ENCODE peak calls at places on chromosomes 16 and 17, in six cellular contexts. C is H1, X is GM12878, W is K562, L is HCT116, P is HepG2. B is an unnamed sample.

GRCh38 chr17:74156878-74157277 is 46.6 kb upstream of the RPL38 start:
- DNase-seq in C (no peak), X (no peak), W (no peak), L (no peak), P (no peak), B (no peak)

GRCh38 chr17:48432820-48433775 is 3.1 kb upstream of the SKAP1 start:
- DNase-seq in C (no peak), X (no peak), W (peak), L (no peak), P (no peak), B (no peak)

GRCh38 chr17:2214887-2215615 is 88.5 kb downstream of the SMG6 start:
- DNase-seq in C (no peak), X (no peak), W (no peak), L (no peak), P (no peak), B (no peak)

GRCh38 chr16:57795431-57795878 is 6.8 kb downstream of the KIFC3 start:
- DNase-seq in C (no peak), X (no peak), W (peak), L (peak), P (peak), B (peak)

GRCh38 chr17:5557485-5557884 is 26.8 kb downstream of the NLRP1 start:
- DNase-seq in C (no peak), X (no peak), W (no peak), L (no peak), P (no peak), B (no peak)

GRCh38 chr17:1649844-1650409 is at the start of gene RILP:
- DNase-seq in C (no peak), X (no peak), W (peak), L (peak), P (peak), B (no peak)

GRCh38 chr17:63622571-63623390 is 564 bp downstream of the MAP3K3 start:
- DNase-seq in C (no peak), X (no peak), W (peak), L (no peak), P (peak), B (no peak)

GRCh38 chr16:788399-789126 is at the start of gene CHTF18:
- DNase-seq in C (peak), X (peak), W (peak), L (peak), P (peak), B (peak)

GRCh38 chr17:77641718-77642117 is 316.8 kb upstream of the TNRC6C start:
- DNase-seq in C (no peak), X (no peak), W (no peak), L (no peak), P (no peak), B (no peak)

GRCh38 chr17:66548158-66548557 is 245.7 kb downstream of the PRKCA start:
- DNase-seq in C (no peak), X (no peak), W (no peak), L (no peak), P (peak), B (no peak)

DNA sequence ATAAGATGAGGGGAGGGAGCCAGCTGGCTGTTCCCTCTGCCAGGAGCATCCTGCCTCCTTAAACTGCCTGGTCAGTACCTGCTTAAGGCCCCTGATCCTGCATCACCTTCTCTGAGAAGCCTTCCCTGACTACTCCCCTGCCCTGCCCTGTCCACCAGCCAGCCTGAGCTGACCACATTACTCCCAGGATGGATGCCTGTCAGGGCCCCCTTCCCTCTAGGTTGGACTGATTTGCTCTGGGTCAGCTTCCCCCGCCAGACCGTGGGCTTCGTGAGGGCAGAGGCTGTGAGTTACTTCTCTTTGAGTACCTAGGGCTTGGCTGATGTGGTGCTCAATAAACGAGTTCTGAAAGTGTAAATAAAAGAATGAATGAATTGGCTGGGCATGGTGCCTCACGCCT is 63.3 kb downstream of the WSB1 start:
- DNase-seq in C (no peak), X (no peak), W (no peak), L (no peak), P (no peak), B (no peak)
- TF ChIP-seq YY1 in C (no peak), X (no peak), W (no peak), L (no peak), P (no peak), B (no peak)

GRCh38 chr17:43756176-43756575 is 2.4 kb downstream of the SOST start:
- DNase-seq in C (no peak), X (no peak), W (no peak), L (no peak), P (no peak), B (no peak)

GRCh38 chr17:43757171-43757660 is 1.4 kb downstream of the SOST start:
- DNase-seq in C (no peak), X (no peak), W (no peak), L (no peak), P (no peak), B (no peak)

GRCh38 chr17:43753488-43754129 is 5.0 kb downstream of the SOST start:
- DNase-seq in C (no peak), X (peak), W (peak), L (no peak), P (no peak), B (no peak)

GRCh38 chr17:43755389-43755875 is 3.2 kb downstream of the SOST start:
- DNase-seq in C (peak), X (no peak), W (no peak), L (no peak), P (no peak), B (no peak)

GRCh38 chr17:43754947-43755346 is 3.6 kb downstream of the SOST start:
- DNase-seq in C (no peak), X (no peak), W (no peak), L (no peak), P (no peak), B (no peak)
- H3K4me3 ChIP-seq in C (peak), X (no peak), W (no peak), L (no peak), P (no peak), B (no peak)

GRCh38 chr16:88566158-88566557 is 4.0 kb upstream of the ZC3H18 start:
- DNase-seq in C (no peak), X (no peak), W (no peak), L (peak), P (no peak), B (no peak)

GRCh38 chr16:88569985-88570690 is at the start of gene ZC3H18:
- DNase-seq in C (peak), X (peak), W (peak), L (peak), P (peak), B (peak)

GRCh38 chr16:88569614-88569984 is 604 bp upstream of the ZC3H18 start:
- DNase-seq in C (no peak), X (no peak), W (peak), L (no peak), P (peak), B (no peak)

GRCh38 chr16:88568710-88569613 is 1.2 kb upstream of the ZC3H18 start:
- DNase-seq in C (no peak), X (no peak), W (no peak), L (no peak), P (no peak), B (no peak)

DNA sequence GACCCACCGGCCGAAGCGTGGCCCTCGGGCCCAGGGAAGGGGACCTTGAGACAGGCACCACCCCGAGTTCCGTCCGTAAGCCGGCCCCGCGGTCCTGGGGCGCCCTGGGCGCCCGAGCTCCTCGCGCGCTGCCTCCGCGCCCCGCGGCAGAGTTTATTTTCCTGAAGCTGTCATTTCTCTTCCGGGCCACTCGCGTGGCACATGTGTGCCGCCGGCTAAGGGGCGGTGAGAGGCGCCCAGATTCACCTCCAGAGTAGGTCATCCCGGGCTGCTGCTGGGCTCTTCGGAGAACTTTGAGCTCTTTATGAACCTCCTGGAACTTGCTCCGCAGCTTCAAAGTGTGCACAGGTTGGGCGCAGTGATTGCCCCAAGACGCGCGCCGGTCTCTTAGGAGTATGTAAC is 489 bp downstream of the ZC3H18 start:
- DNase-seq in C (no peak), X (no peak), W (peak), L (no peak), P (no peak), B (no peak)
- TF ChIP-seq YY1 in C (no peak), X (no peak), W (no peak), L (no peak), P (no peak), B (no peak)

GRCh38 chr16:79073560-79073959 is 527.0 kb downstream of the MAF start:
- DNase-seq in C (no peak), X (no peak), W (no peak), L (no peak), P (no peak), B (no peak)
- H3K4me3 ChIP-seq in C (no peak), X (no peak), W (no peak), L (no peak), P (no peak), B (no peak)

GRCh38 chr16:3776316-3776715 is 59.0 kb upstream of the TRAP1 start:
- DNase-seq in C (no peak), X (no peak), W (no peak), L (no peak), P (no peak), B (no peak)

GRCh38 chr16:3771513-3771912 is 54.2 kb upstream of the TRAP1 start:
- DNase-seq in C (no peak), X (no peak), W (no peak), L (no peak), P (no peak), B (no peak)

GRCh38 chr16:3774819-3775218 is 57.5 kb upstream of the TRAP1 start:
- DNase-seq in C (no peak), X (no peak), W (no peak), L (no peak), P (no peak), B (no peak)

GRCh38 chr16:3773663-3774062 is 56.3 kb upstream of the TRAP1 start:
- DNase-seq in C (no peak), X (no peak), W (no peak), L (no peak), P (no peak), B (no peak)

GRCh38 chr16:3774156-3774767 is 56.9 kb upstream of the TRAP1 start:
- DNase-seq in C (no peak), X (no peak), W (no peak), L (no peak), P (no peak), B (no peak)
- TF ChIP-seq YY1 in C (no peak), X (no peak), W (no peak), L (no peak), P (no peak), B (no peak)

GRCh38 chr17:8118769-8119574 is 658 bp upstream of the ALOXE3 start:
- DNase-seq in C (no peak), X (peak), W (peak), L (peak), P (peak), B (no peak)

GRCh38 chr17:8120520-8121443 is 2.5 kb upstream of the ALOXE3 start:
- DNase-seq in C (peak), X (peak), W (peak), L (peak), P (no peak), B (no peak)

GRCh38 chr17:8121531-8122390 is 2.1 kb downstream of the HES7 start:
- DNase-seq in C (no peak), X (no peak), W (peak), L (peak), P (no peak), B (no peak)

GRCh38 chr17:8117980-8118768 is at the start of gene ALOXE3:
- DNase-seq in C (no peak), X (no peak), W (peak), L (peak), P (peak), B (no peak)

DNA sequence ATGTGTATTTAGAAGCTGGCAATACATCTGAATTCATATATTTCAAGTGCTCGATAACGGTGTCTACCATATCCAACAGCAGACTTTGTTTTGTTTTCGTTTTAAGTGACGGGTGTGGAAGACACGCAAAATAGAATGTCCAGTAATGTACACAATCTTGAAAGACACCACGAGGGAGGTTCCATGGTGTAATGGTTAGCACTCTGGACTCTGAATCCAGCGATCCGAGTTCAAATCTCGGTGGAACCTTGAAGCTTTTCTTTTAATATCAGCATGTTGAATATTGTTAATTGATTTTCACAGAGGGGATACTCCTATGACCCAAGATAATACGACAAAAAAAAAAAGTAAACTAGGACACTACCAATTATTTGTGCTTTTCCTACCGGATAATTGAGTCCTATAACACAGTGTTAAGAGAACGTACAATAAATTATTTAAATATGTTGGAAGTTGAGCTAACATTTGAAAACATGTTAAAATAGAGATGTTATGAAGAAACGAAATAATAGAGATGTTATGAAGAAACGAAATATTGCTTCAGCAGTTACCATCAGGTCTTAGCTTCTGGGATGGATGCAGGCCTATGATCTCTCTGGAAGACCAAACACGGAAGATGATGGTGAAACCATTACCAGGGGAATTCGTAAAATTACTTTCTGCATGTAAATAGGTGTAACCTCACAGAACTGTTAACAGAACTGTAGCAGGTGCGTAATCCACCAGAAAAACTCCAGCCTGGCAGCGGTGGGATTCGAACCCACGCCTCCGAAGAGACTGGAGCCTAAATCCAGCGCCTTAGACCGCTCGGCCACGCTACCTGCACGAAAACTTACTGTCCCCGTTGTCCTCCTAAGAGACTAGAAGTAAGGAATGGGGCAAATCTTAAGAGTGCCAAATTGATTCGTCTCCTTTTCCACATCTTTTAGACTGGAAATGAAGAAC is 1.5 kb upstream of the ALOXE3 start:
- DNase-seq in C (peak), X (peak), W (peak), L (peak), P (peak), B (peak)
- H3K4me3 ChIP-seq in C (peak), X (peak), W (peak), L (peak), P (peak), B (peak)

GRCh38 chr17:81388612-81389367 is 6.5 kb upstream of the BAHCC1 start:
- DNase-seq in C (no peak), X (no peak), W (peak), L (no peak), P (peak), B (no peak)

GRCh38 chr17:81386141-81386645 is 9.1 kb upstream of the BAHCC1 start:
- DNase-seq in C (no peak), X (no peak), W (no peak), L (no peak), P (no peak), B (no peak)

GRCh38 chr17:81386646-81387234 is 8.5 kb upstream of the BAHCC1 start:
- DNase-seq in C (no peak), X (no peak), W (peak), L (no peak), P (peak), B (no peak)

GRCh38 chr17:81388091-81388611 is 7.1 kb upstream of the BAHCC1 start:
- DNase-seq in C (no peak), X (no peak), W (no peak), L (no peak), P (no peak), B (no peak)

GRCh38 chr17:81387235-81388060 is 7.8 kb upstream of the BAHCC1 start:
- DNase-seq in C (no peak), X (no peak), W (peak), L (no peak), P (no peak), B (no peak)
- TF ChIP-seq YY1 in C (no peak), X (peak), W (peak), L (no peak), P (no peak), B (no peak)

DNA sequence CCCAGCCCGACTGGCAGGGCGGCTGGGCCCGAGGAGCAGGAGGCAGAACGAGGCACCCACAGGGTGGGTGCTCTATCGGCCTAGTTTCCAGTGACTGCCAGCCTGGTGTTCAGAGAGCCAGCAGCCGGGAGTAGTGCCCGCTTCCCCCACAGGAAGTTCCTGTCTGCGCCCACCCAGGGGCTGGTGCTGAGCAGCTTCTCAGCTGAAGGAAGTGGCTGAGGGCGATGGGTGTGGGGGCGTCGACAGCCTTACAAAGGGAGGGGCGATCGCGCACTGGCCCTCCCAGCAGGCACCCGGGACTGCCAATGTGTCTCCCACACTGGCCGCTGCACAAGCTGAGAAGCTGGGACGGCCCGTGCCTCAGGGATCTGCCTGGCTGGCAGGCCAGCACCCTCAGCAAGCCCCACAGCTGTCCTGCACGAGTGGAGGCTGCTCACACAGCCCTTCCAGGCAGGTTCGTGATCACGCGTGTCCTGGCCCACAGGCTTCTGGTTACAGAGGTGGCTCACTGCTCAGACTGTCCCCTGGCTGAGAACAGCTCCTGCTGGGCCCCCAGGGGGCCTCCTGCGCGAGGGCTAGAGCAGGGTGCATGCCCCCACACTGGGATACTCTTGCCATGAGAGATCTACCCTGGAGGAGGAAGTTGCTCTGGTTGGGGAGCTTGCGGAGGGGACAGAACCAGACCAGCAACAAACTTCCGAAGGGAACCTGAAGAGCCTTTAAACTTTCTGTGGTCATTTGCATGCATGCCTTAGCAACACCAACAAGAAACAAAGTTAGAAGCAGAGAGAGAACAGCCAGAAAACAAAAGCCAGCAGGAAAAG is 2.5 kb downstream of the RNF166 start:
- DNase-seq in C (no peak), X (no peak), W (no peak), L (no peak), P (no peak), B (no peak)
- H3K4me3 ChIP-seq in C (no peak), X (peak), W (no peak), L (no peak), P (no peak), B (no peak)

B was measured in NT2/D1.